ENCODE peak calls at places on chromosomes 16 and 17, in seven cellular contexts. S is T1000; D is EL; I is activated CD8-positive, alpha-beta T cell treated with anti-CD3 and anti-CD28 coated beads for 36 hours; E is glomerular endothelial cell; F is NCI-H2081; X is KG1. O is an unnamed sample.

GRCh38 chr17:66920965-66921364 is 43.5 kb upstream of the CACNG4 start:
- DNase-seq in F (no peak), I (no peak), S (no peak), D (no peak), X (no peak), E (no peak), O (no peak)

GRCh38 chr17:78057113-78057740 is 71.3 kb downstream of the TMC6 start:
- DNase-seq in X (no peak), E (no peak), D (no peak), S (no peak), I (no peak), F (no peak), O (no peak)

GRCh38 chr17:36736201-36737156 is 135.1 kb downstream of the MRM1 start:
- DNase-seq in S (no peak), E (no peak), I (no peak), D (no peak), F (no peak), X (no peak), O (no peak)

GRCh38 chr17:68378202-68379149 is 78.8 kb downstream of the WIPI1 start:
- DNase-seq in S (peak), F (peak), E (no peak), X (no peak), I (no peak), D (peak), O (peak)

GRCh38 chr16:54178491-54178976 is 108.1 kb downstream of the IRX3 start:
- DNase-seq in S (no peak), D (no peak), F (peak), E (no peak), X (no peak), I (no peak), O (peak)

GRCh38 chr17:70653850-70654249 is 484.5 kb downstream of the KCNJ2 start:
- DNase-seq in X (no peak), E (no peak), I (no peak), D (no peak), F (peak), S (no peak), O (no peak)

GRCh38 chr17:1709403-1709891 is 730 bp downstream of the TLCD2 start:
- DNase-seq in X (no peak), F (no peak), D (no peak), S (no peak), I (no peak), E (no peak), O (peak)

GRCh38 chr17:68707032-68707431 is 105.9 kb upstream of the FAM20A start:
- DNase-seq in S (peak), F (no peak), I (no peak), E (no peak), X (no peak), D (peak), O (peak)

GRCh38 chr16:1351582-1352362 is at the start of the genes GNPTG and TSR3:
- DNase-seq in D (peak), E (no peak), F (peak), I (peak), S (peak), X (peak), O (peak)

GRCh38 chr17:17423656-17424055 is 53.1 kb upstream of the MED9 start:
- DNase-seq in S (no peak), X (no peak), I (no peak), E (no peak), F (no peak), D (no peak), O (no peak)

GRCh38 chr16:78551487-78552085 is 452.1 kb downstream of the WWOX start:
- DNase-seq in E (no peak), D (no peak), S (no peak), F (peak), I (no peak), X (no peak), O (no peak)

GRCh38 chr17:54662978-54663876 is 237.4 kb upstream of the TOM1L1 start:
- DNase-seq in S (no peak), X (no peak), F (no peak), D (no peak), I (no peak), E (no peak), O (no peak)

GRCh38 chr17:47705536-47706481 is 11.8 kb downstream of the TBKBP1 start:
- DNase-seq in I (peak), F (no peak), X (no peak), S (no peak), E (no peak), D (no peak), O (peak)

GRCh38 chr17:7133424-7133823 is 18.8 kb upstream of the ASGR2 start:
- DNase-seq in D (no peak), F (no peak), X (no peak), E (no peak), S (no peak), I (peak), O (peak)

GRCh38 chr17:15943971-15944719 is 785 bp upstream of the ADORA2B start:
- DNase-seq in X (no peak), I (no peak), F (no peak), S (no peak), E (no peak), D (no peak), O (no peak)

GRCh38 chr16:54335230-54335629 is 48.6 kb upstream of the IRX3 start:
- DNase-seq in D (no peak), E (no peak), S (no peak), X (no peak), F (no peak), I (no peak), O (peak)

GRCh38 chr16:70760221-70760620 is 40.7 kb downstream of the VAC14 start:
- DNase-seq in D (no peak), S (no peak), F (no peak), E (no peak), I (no peak), X (no peak), O (no peak)

GRCh38 chr16:13168091-13168572 is 266.7 kb downstream of the SHISA9 start:
- DNase-seq in I (no peak), E (no peak), S (no peak), F (no peak), X (no peak), D (no peak), O (no peak)

GRCh38 chr16:3142327-3142726 is 7.5 kb downstream of the ZNF213 start:
- DNase-seq in F (no peak), I (no peak), E (no peak), X (no peak), D (no peak), S (no peak), O (peak)

GRCh38 chr16:82452002-82452741 is 174.6 kb upstream of the CDH13 start:
- DNase-seq in S (no peak), D (no peak), E (no peak), F (no peak), I (no peak), X (no peak), O (no peak)

GRCh38 chr17:82899941-82900340 is 60.1 kb upstream of the ZNF750 start:
- DNase-seq in F (peak), D (no peak), S (no peak), E (no peak), X (no peak), I (no peak), O (no peak)

GRCh38 chr17:78748730-78749317 is 33.2 kb downstream of the CYTH1 start:
- DNase-seq in X (peak), F (peak), S (no peak), E (no peak), D (peak), I (peak), O (no peak)

GRCh38 chr17:13194887-13195286 is 177.1 kb upstream of the ELAC2 start:
- DNase-seq in E (no peak), D (no peak), S (no peak), I (no peak), X (no peak), F (no peak), O (no peak)

O was measured in osteoblast.